ENCODE peak calls at places on chromosomes 5 and 9, in four cellular contexts. B is foreskin fibroblast; G is stimulated activated CD4-positive, alpha-beta T cell treated with anti-CD3 and anti-CD28 coated beads, Interleukin-1b, Interleukin-23, amount 100 ng/mL, for 1 hour; W is Daoy. X is an unnamed sample.

GRCh38 chr5:1542755-1543154 is 19.0 kb upstream of the LPCAT1 start:
- DNase-seq in B (peak; percentile 41), G (no peak), W (peak; percentile 71), X (no peak)

GRCh38 chr5:61768692-61769281 is 436.7 kb downstream of the ZSWIM6 start:
- DNase-seq in B (no peak), G (no peak), W (peak; percentile 33), X (no peak)

GRCh38 chr5:124059200-124059599 is 547.2 kb downstream of the CSNK1G3 start:
- DNase-seq in B (no peak), G (no peak), W (peak; percentile 66), X (no peak)

GRCh38 chr9:33135086-33135958 is 31.8 kb downstream of the B4GALT1 start:
- DNase-seq in B (no peak), G (no peak), W (no peak), X (no peak)

GRCh38 chr5:91283899-91284298 is 99.2 kb downstream of the ARRDC3 start:
- DNase-seq in B (peak; percentile 64), G (no peak), W (peak; percentile 22), X (no peak)

GRCh38 chr5:125863579-125863978 is 559.6 kb upstream of the GRAMD2B start:
- DNase-seq in B (no peak), G (no peak), W (no peak), X (no peak)

GRCh38 chr5:93151121-93151520 is 429.9 kb downstream of the NR2F1-AS1 start:
- DNase-seq in B (peak; percentile 45), G (no peak), W (no peak), X (no peak)

GRCh38 chr5:175460126-175460525 is 16.1 kb upstream of the DRD1 start:
- DNase-seq in B (no peak), G (no peak), W (no peak), X (peak; percentile 0)

GRCh38 chr5:109833946-109834345 is 144.2 kb downstream of the MAN2A1 start:
- DNase-seq in B (no peak), G (no peak), W (no peak), X (no peak)

GRCh38 chr9:100589582-100589981 is 11.7 kb downstream of the CAVIN4 start:
- DNase-seq in B (no peak), G (no peak), W (peak; percentile 29), X (no peak)

GRCh38 chr9:79469164-79469563 is 102.6 kb upstream of the TLE4 start:
- DNase-seq in B (no peak), G (no peak), W (no peak), X (no peak)

GRCh38 chr5:140964356-140964755 is 1.9 kb upstream of the PCDHAC2 start:
- DNase-seq in B (no peak), G (no peak), W (no peak), X (no peak)

GRCh38 chr9:116499986-116500871 is 186.9 kb upstream of the TRIM32 start:
- DNase-seq in B (peak; percentile 70), G (no peak), W (peak; percentile 95), X (no peak)

GRCh38 chr5:108788142-108788541 is 40.4 kb downstream of the FER start:
- DNase-seq in B (no peak), G (no peak), W (no peak), X (no peak)

GRCh38 chr5:60340326-60340725 is 359.6 kb downstream of the DEPDC1B start:
- DNase-seq in B (no peak), G (no peak), W (no peak), X (no peak)

GRCh38 chr5:150778103-150778516 is 447 bp upstream of the SMIM3 start:
- DNase-seq in B (no peak), G (no peak), W (peak; percentile 75), X (no peak)

GRCh38 chr5:21806271-21806670 is 1046.9 kb downstream of the CDH12 start:
- DNase-seq in B (no peak), G (no peak), W (no peak), X (no peak)

GRCh38 chr5:133110709-133111108 is 58.9 kb downstream of the HSPA4 start:
- DNase-seq in B (no peak), G (no peak), W (no peak), X (no peak)

GRCh38 chr9:126420643-126421564 is 94.3 kb downstream of the MVB12B start:
- DNase-seq in B (peak; percentile 32), G (no peak), W (peak; percentile 77), X (peak; percentile 83)

GRCh38 chr9:98191615-98192502 is 578 bp downstream of the CORO2A start:
- DNase-seq in B (no peak), G (no peak), W (peak; percentile 47), X (peak; percentile 11)

GRCh38 chr5:45262061-45262590 is 434.1 kb downstream of the HCN1 start:
- DNase-seq in B (no peak), G (no peak), W (no peak), X (no peak)

GRCh38 chr9:136237486-136238341 is 7.9 kb downstream of the QSOX2 start:
- DNase-seq in B (no peak), G (no peak), W (no peak), X (no peak)

GRCh38 chr5:116494784-116495480 is 79.7 kb downstream of the SEMA6A start:
- DNase-seq in B (no peak), G (no peak), W (no peak), X (peak; percentile 26)

GRCh38 chr9:106482733-106483132 is 380.2 kb upstream of the ZNF462 start:
- DNase-seq in B (no peak), G (no peak), W (peak; percentile 48), X (no peak)

GRCh38 chr9:133779516-133780403 is 41.6 kb upstream of the SARDH start:
- DNase-seq in B (no peak), G (no peak), W (no peak), X (no peak)

GRCh38 chr9:14686168-14686567 is 7.1 kb downstream of the ZDHHC21 start:
- DNase-seq in B (no peak), G (no peak), W (no peak), X (no peak)

GRCh38 chr5:80754900-80755299 is 100.1 kb upstream of the DHFR start:
- DNase-seq in B (peak; percentile 25), G (no peak), W (peak; percentile 57), X (peak; percentile 78)

GRCh38 chr5:168667301-168667859 is 88.2 kb upstream of the PANK3 start:
- DNase-seq in B (no peak), G (no peak), W (no peak), X (no peak)

GRCh38 chr9:107638496-107638895 is 148.9 kb upstream of the KLF4 start:
- DNase-seq in B (no peak), G (no peak), W (no peak), X (no peak)

GRCh38 chr9:98583417-98583816 is 125.3 kb downstream of the GABBR2 start:
- DNase-seq in B (no peak), G (no peak), W (no peak), X (no peak)

GRCh38 chr9:93301291-93301811 is 117.4 kb downstream of the WNK2 start:
- DNase-seq in B (no peak), G (no peak), W (no peak), X (no peak)

GRCh38 chr9:114327749-114328148 is 1.9 kb upstream of the ORM2 start:
- DNase-seq in B (no peak), G (no peak), W (no peak), X (no peak)

GRCh38 chr9:115466784-115467183 is 348.8 kb upstream of the TNC start:
- DNase-seq in B (no peak), G (no peak), W (no peak), X (no peak)

GRCh38 chr9:19781240-19781639 is 7.6 kb downstream of the SLC24A2 start:
- DNase-seq in B (no peak), G (no peak), W (no peak), X (no peak)

GRCh38 chr9:90343360-90343759 is 299.3 kb downstream of the DIRAS2 start:
- DNase-seq in B (no peak), G (no peak), W (no peak), X (peak; percentile 49)

GRCh38 chr5:96220610-96221390 is 212.2 kb downstream of the PCSK1 start:
- DNase-seq in B (peak; percentile 68), G (no peak), W (peak; percentile 22), X (no peak)

GRCh38 chr9:135471751-135472640 is 7.6 kb upstream of the PPP1R26 start:
- DNase-seq in B (no peak), G (no peak), W (no peak), X (peak; percentile 49)